ENCODE peak calls at places on chromosomes 13 and 19, in eight cellular contexts. C is neural crest cell, E is B cell, S is WTC11, I is lower lobe of right lung, H is heart left ventricle, N is adrenal gland, G is mesothelial cell of epicardium. V is an unnamed sample.
A peak's percentile ranks its signal among the peaks of the same experiment; 100 is the strongest.

GRCh38 chr19:20928371-20928770 is 5.3 kb downstream of the ZNF85 start:
- DNase-seq in C (no peak), E (no peak), S (no peak), I (no peak), H (no peak), N (no peak), G (no peak), V (peak; percentile 54)

GRCh38 chr19:35061583-35062373 is 20.3 kb downstream of the HPN start:
- DNase-seq in C (no peak), E (no peak), S (no peak), I (no peak), H (no peak), N (no peak), G (no peak), V (no peak)

GRCh38 chr13:32639502-32640105 is 53.4 kb downstream of the PDS5B start:
- DNase-seq in C (peak; percentile 23), E (peak; percentile 28), S (peak; percentile 19), I (no peak), H (peak; percentile 43), N (peak; percentile 53), G (no peak), V (peak; percentile 83)

GRCh38 chr19:44142014-44142523 is 715 bp downstream of the ZNF234 start:
- DNase-seq in C (no peak), E (no peak), S (no peak), I (no peak), H (no peak), N (peak; percentile 19), G (no peak), V (peak; percentile 43)

GRCh38 chr19:4064551-4065260 is 2.0 kb downstream of the ZBTB7A start:
- DNase-seq in C (no peak), E (peak; percentile 85), S (no peak), I (peak; percentile 78), H (peak; percentile 70), N (peak; percentile 78), G (peak; percentile 57), V (no peak)

GRCh38 chr13:28100149-28101121 is at the start of gene FLT3:
- DNase-seq in C (peak; percentile 38), E (peak; percentile 82), S (peak; percentile 73), I (peak; percentile 58), H (peak; percentile 22), N (no peak), G (peak; percentile 59), V (peak; percentile 15)

GRCh38 chr19:33686687-33687541 is 65.2 kb downstream of the CHST8 start:
- DNase-seq in C (no peak), E (no peak), S (no peak), I (no peak), H (no peak), N (no peak), G (no peak), V (no peak)

GRCh38 chr13:46355906-46356305 is 31.1 kb downstream of the RUBCNL start:
- DNase-seq in C (no peak), E (no peak), S (no peak), I (no peak), H (no peak), N (no peak), G (no peak), V (no peak)

GRCh38 chr13:36090592-36090991 is 40.6 kb downstream of the DCLK1 start:
- DNase-seq in C (no peak), E (no peak), S (no peak), I (no peak), H (no peak), N (no peak), G (no peak), V (no peak)

GRCh38 chr19:51140441-51140840 is 1.7 kb upstream of the SIGLEC7 start:
- DNase-seq in C (no peak), E (no peak), S (no peak), I (no peak), H (no peak), N (no peak), G (no peak), V (no peak)

GRCh38 chr19:37977992-37978391 is 71.0 kb downstream of the SIPA1L3 start:
- DNase-seq in C (peak; percentile 23), E (no peak), S (no peak), I (no peak), H (no peak), N (no peak), G (no peak), V (peak; percentile 67)

GRCh38 chr19:45136507-45137178 is 24.1 kb downstream of the NKPD1 start:
- DNase-seq in C (no peak), E (peak; percentile 50), S (no peak), I (no peak), H (no peak), N (no peak), G (no peak), V (no peak)

GRCh38 chr19:14519860-14520407 is 1.7 kb upstream of the DNAJB1 start:
- DNase-seq in C (no peak), E (no peak), S (no peak), I (no peak), H (no peak), N (no peak), G (no peak), V (peak; percentile 75)

GRCh38 chr13:67643656-67644055 is 413.5 kb upstream of the PCDH9 start:
- DNase-seq in C (no peak), E (no peak), S (peak; percentile 18), I (no peak), H (no peak), N (no peak), G (no peak), V (no peak)

GRCh38 chr19:35199481-35199880 is 29.1 kb downstream of the FAM187B start:
- DNase-seq in C (no peak), E (no peak), S (no peak), I (no peak), H (no peak), N (no peak), G (no peak), V (no peak)

GRCh38 chr13:64471916-64472315 is 2758.2 kb downstream of the PCDH9 start:
- DNase-seq in C (no peak), E (no peak), S (no peak), I (no peak), H (no peak), N (no peak), G (no peak), V (peak; percentile 73)

GRCh38 chr13:29679357-29680050 is 84.0 kb upstream of the SLC7A1 start:
- DNase-seq in C (no peak), E (no peak), S (no peak), I (no peak), H (peak; percentile 53), N (peak; percentile 35), G (no peak), V (peak; percentile 34)

GRCh38 chr19:4977299-4978174 is 8.6 kb downstream of the KDM4B start:
- DNase-seq in C (no peak), E (peak; percentile 54), S (no peak), I (no peak), H (no peak), N (peak; percentile 62), G (no peak), V (peak; percentile 92)

GRCh38 chr19:5553892-5554291 is 13.9 kb downstream of the TINCR start:
- DNase-seq in C (no peak), E (no peak), S (no peak), I (no peak), H (no peak), N (no peak), G (no peak), V (no peak)

GRCh38 chr19:28130066-28130511 is 1082.9 kb downstream of the UQCRFS1 start:
- DNase-seq in C (no peak), E (no peak), S (no peak), I (no peak), H (no peak), N (no peak), G (no peak), V (no peak)

DNA sequence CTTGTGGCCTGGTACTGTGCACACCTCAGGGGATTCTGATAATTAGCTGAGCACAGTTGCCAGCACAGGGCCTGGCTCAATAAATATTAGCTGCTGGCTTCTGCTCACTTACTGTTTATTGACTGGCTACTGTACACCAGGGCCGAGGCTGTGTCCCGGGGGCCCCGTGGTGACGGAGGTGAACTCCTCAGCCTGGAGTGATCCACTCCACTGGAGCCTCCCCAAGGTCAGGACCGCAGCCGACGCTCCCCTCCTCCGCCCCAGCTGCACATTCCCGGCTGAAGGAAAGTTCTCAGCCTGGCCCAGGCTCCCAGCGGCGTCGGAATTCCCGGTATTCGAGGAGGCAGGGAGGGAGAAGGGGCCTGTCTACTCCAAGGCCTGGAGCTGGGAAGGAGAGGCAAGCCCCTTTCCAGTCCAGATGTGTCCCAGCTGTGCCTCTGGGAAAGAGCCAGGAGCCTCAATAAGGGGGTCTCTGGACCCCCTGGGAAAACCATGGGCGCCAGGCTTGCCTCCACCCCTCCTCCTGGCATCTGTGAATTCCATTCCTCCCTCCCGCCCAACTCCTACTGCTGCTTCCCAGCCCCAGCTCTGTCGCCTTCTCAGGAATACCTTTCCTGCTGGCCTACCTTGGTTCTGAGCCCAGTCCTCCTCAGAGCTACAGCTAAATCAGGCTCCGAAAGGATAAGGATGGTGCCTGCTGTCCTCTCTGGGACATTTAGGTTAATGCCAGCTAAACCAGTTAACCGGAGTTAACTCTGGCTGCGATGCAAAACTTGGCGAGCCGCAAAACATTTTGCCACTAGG is 7.2 kb downstream of the RPS16 start:
- DNase-seq in C (no peak), E (no peak), S (peak; percentile 93), I (peak; percentile 73), H (peak; percentile 86), N (no peak), G (peak; percentile 70), V (peak; percentile 94)
- TF ChIP-seq CTCF in C (no peak), E (no peak), S (no peak), I (no peak), H (no peak), N (no peak), G (no peak), V (no peak)

GRCh38 chr13:60155978-60156377 is 7.8 kb downstream of the DIAPH3 start:
- DNase-seq in C (no peak), E (no peak), S (no peak), I (no peak), H (no peak), N (no peak), G (no peak), V (peak; percentile 43)
- TF ChIP-seq CTCF in C (no peak), E (no peak), S (no peak), I (no peak), H (no peak), N (no peak), G (no peak), V (peak; percentile 14)

GRCh38 chr13:49679244-49679643 is 12.0 kb downstream of the EBPL start:
- DNase-seq in C (no peak), E (no peak), S (no peak), I (no peak), H (no peak), N (no peak), G (no peak), V (peak; percentile 20)
- TF ChIP-seq CTCF in C (no peak), E (no peak), S (no peak), I (no peak), H (no peak), N (no peak), G (no peak), V (peak; percentile 17)

GRCh38 chr19:2885736-2886135 is 15.0 kb upstream of the ZNF57 start:
- DNase-seq in C (no peak), E (no peak), S (no peak), I (no peak), H (no peak), N (no peak), G (no peak), V (no peak)

GRCh38 chr19:2887391-2887914 is 13.3 kb upstream of the ZNF57 start:
- DNase-seq in C (no peak), E (peak; percentile 53), S (no peak), I (no peak), H (no peak), N (no peak), G (no peak), V (peak; percentile 85)

GRCh38 chr19:2883686-2884439 is 16.7 kb downstream of the ZNF556 start:
- DNase-seq in C (no peak), E (no peak), S (no peak), I (no peak), H (no peak), N (no peak), G (no peak), V (no peak)

GRCh38 chr19:2888739-2889224 is 11.9 kb upstream of the ZNF57 start:
- DNase-seq in C (no peak), E (no peak), S (peak; percentile 40), I (peak; percentile 53), H (peak; percentile 10), N (no peak), G (no peak), V (no peak)
- TF ChIP-seq CTCF in C (no peak), E (no peak), S (no peak), I (no peak), H (no peak), N (no peak), G (no peak), V (no peak)

V was measured in fibroblast of pulmonary artery.